ENCODE peak calls at places on chromosomes 6 and 20, in four cellular contexts. B is AG09309; T is activated CD4-positive, alpha-beta T cell treated with anti-CD3 and anti-CD28 coated beads for 36 hours; R is dorsolateral prefrontal cortex. D is an unnamed sample.

GRCh38 chr6:115362234-115362633 is 698.5 kb downstream of the FRK start:
- DNase-seq in T (no peak), B (no peak), R (no peak), D (no peak)

GRCh38 chr6:41344865-41345264 is 9.5 kb downstream of the NCR2 start:
- DNase-seq in R (no peak), T (peak), B (no peak), D (no peak)

GRCh38 chr6:12896208-12896733 is 179.7 kb downstream of the PHACTR1 start:
- DNase-seq in R (no peak), B (no peak), T (no peak), D (no peak)

GRCh38 chr6:169905041-169905807 is 153.8 kb downstream of the ERMARD start:
- DNase-seq in R (no peak), T (no peak), B (no peak), D (peak)

GRCh38 chr6:17269840-17270239 is 11.3 kb upstream of the RBM24 start:
- DNase-seq in B (peak), T (no peak), R (no peak), D (no peak)

GRCh38 chr20:61130156-61130555 is 121.9 kb upstream of the CDH4 start:
- DNase-seq in T (no peak), B (no peak), R (no peak), D (no peak)

GRCh38 chr6:11772109-11772830 is 6.3 kb downstream of the ADTRP start:
- DNase-seq in T (peak), B (peak), R (no peak), D (peak)

GRCh38 chr20:25281541-25281991 is 33.7 kb downstream of the PYGB start:
- DNase-seq in R (peak), T (peak), B (no peak), D (no peak)

GRCh38 chr6:131251593-131252204 is 116.4 kb downstream of the AKAP7 start:
- DNase-seq in T (no peak), B (no peak), R (no peak), D (no peak)